ENCODE peak calls at places on chromosomes 12 and 14, in five cellular contexts. O is stomach, T is prostate gland, N is HL-60, I is HCT116. L is an unnamed sample.

GRCh38 chr12:98894412-98895085 is 249.5 kb downstream of the APAF1 start:
- DNase-seq in I (no peak), O (no peak), T (no peak), N (no peak), L (no peak)

GRCh38 chr12:78863482-78864427 is 819 bp upstream of the SYT1 start:
- DNase-seq in T (peak), O (no peak), I (no peak), N (no peak), L (peak)

GRCh38 chr14:92513204-92513965 is at the start of gene RIN3:
- DNase-seq in N (no peak), T (no peak), O (no peak), I (no peak), L (peak)

GRCh38 chr12:132275110-132275531 is 54.3 kb downstream of the GALNT9 start:
- DNase-seq in O (peak), I (peak), N (no peak), T (peak), L (peak)

GRCh38 chr12:79409562-79409961 is 281.2 kb downstream of the PAWR start:
- DNase-seq in O (no peak), N (no peak), I (no peak), T (no peak), L (peak)

GRCh38 chr12:42213954-42214426 is 24.1 kb downstream of the YAF2 start:
- DNase-seq in N (no peak), I (no peak), T (peak), O (peak), L (peak)

GRCh38 chr14:28298156-28298555 is 468.4 kb upstream of the FOXG1 start:
- DNase-seq in N (no peak), I (no peak), T (no peak), O (no peak), L (no peak)

GRCh38 chr14:23916038-23916437 is 37.5 kb upstream of the DHRS4 start:
- DNase-seq in N (no peak), I (no peak), O (no peak), T (no peak), L (no peak)

GRCh38 chr12:124520258-124520657 is 47.2 kb downstream of the NCOR2 start:
- DNase-seq in N (no peak), O (peak), T (peak), I (no peak), L (peak)

GRCh38 chr14:55454264-55455151 is 14.1 kb upstream of the TBPL2 start:
- DNase-seq in I (peak), O (peak), N (no peak), T (no peak), L (peak)

GRCh38 chr14:74504412-74504811 is 10.8 kb downstream of the ISCA2 start:
- DNase-seq in N (no peak), T (no peak), O (peak), I (no peak), L (no peak)

GRCh38 chr12:68042212-68042699 is 53.0 kb downstream of the IFNG-AS1 start:
- DNase-seq in I (no peak), N (no peak), T (no peak), O (no peak), L (no peak)

GRCh38 chr12:26193539-26193938 is 1.8 kb upstream of the SSPN start:
- DNase-seq in T (no peak), O (no peak), N (no peak), I (no peak), L (no peak)

GRCh38 chr12:2165021-2165420 is 112.2 kb downstream of the CACNA1C start:
- DNase-seq in I (no peak), T (no peak), N (no peak), O (no peak), L (no peak)

GRCh38 chr12:48924617-48925217 is 575 bp downstream of the FKBP11 start:
- DNase-seq in N (no peak), I (no peak), O (peak), T (peak), L (peak)

GRCh38 chr12:47744005-47744651 is 14.6 kb downstream of the RAPGEF3 start:
- DNase-seq in T (peak), N (no peak), I (peak), O (peak), L (no peak)

GRCh38 chr14:100146548-100147091 is 12.8 kb downstream of the DEGS2 start:
- DNase-seq in N (no peak), I (no peak), T (no peak), O (no peak), L (no peak)

GRCh38 chr12:116924558-116925453 is 14.1 kb downstream of the FBXW8 start:
- DNase-seq in O (no peak), I (peak), T (no peak), N (no peak), L (peak)

GRCh38 chr12:64390275-64390851 is at the start of gene C12orf56:
- DNase-seq in O (no peak), I (no peak), N (no peak), T (no peak), L (peak)

GRCh38 chr12:27552886-27553560 is 29.0 kb downstream of the PPFIBP1 start:
- DNase-seq in I (no peak), N (no peak), O (no peak), T (no peak), L (no peak)

GRCh38 chr14:35140718-35141581 is 18.6 kb downstream of the PRORP start:
- DNase-seq in I (no peak), O (no peak), N (no peak), T (no peak), L (peak)

GRCh38 chr12:57227315-57228115 is 2.0 kb upstream of the SHMT2 start:
- DNase-seq in O (no peak), I (no peak), T (no peak), N (no peak), L (no peak)

GRCh38 chr14:80003138-80003537 is 208.2 kb downstream of the DIO2 start:
- DNase-seq in T (peak), N (no peak), O (no peak), I (no peak), L (no peak)

GRCh38 chr14:99229654-99230215 is 42.3 kb downstream of the BCL11B start:
- DNase-seq in T (no peak), N (no peak), I (no peak), O (no peak), L (no peak)

GRCh38 chr12:105803292-105803691 is 335.5 kb downstream of the NUAK1 start:
- DNase-seq in I (no peak), N (no peak), O (no peak), T (no peak), L (no peak)

GRCh38 chr14:24409217-24409616 is 10.4 kb downstream of the NYNRIN start:
- DNase-seq in I (no peak), T (no peak), O (peak), N (no peak), L (no peak)

GRCh38 chr12:116556964-116557706 is 2.0 kb upstream of the MAP1LC3B2 start:
- DNase-seq in I (no peak), T (no peak), N (no peak), O (no peak), L (no peak)

GRCh38 chr12:12156835-12157234 is 86.1 kb downstream of the BCL2L14 start:
- DNase-seq in O (no peak), I (no peak), T (no peak), N (no peak), L (no peak)

GRCh38 chr12:79275631-79276030 is 411.1 kb downstream of the SYT1 start:
- DNase-seq in I (no peak), N (no peak), O (no peak), T (no peak), L (no peak)

DNA sequence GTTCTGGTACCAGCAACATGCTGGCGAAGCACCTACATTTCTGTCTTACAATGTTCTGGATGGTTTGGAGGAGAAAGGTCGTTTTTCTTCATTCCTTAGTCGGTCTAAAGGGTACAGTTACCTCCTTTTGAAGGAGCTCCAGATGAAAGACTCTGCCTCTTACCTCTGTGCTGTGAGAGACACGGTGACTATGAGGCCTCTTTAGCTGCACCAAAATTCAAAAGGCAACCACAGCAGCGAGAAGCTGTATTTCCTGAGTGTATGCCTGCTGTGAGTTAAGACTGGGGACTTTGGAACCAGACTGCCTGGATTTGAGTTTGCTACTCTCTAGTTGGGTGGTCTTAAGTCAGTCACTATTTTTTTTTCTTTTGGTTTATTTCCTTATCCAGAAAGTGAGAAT is 8.7 kb upstream of the OR10G2 start:
- DNase-seq in T (no peak), O (no peak), I (no peak), N (no peak), L (no peak)
- TF ChIP-seq POLR2AphosphoS5 in T (no peak), O (no peak), I (no peak), N (no peak), L (no peak)

DNA sequence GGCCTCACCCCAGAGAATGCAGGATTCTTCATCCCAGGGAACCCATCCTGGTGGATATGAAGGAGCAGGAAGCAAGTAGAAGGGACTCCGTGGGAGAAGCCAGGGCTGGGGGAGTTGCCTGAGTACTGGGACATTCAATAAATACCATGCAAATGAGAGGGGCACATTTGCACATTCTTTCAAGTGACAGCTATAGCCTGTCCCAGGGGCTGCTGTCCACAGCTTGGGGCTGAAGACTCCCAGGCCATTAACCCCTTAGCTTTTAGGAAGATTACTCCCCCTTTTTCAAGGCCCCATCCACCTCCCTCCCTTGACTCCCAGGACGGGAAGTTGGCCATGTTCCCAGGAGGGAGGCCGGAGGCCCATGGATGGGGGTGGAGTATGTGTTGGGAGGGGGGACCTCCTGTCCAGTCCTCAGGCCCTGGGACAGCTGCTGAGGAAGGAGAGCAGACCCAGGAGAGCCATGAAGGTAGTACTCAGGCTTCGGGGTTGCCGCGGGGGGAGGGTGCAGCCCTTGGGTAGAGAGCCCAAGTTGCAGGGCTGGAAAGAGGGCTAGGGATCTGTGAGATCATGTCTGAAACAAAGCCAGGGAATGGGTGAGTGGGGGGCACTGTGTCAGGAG is 974 bp upstream of the TNS2 start:
- DNase-seq in I (no peak), N (no peak), O (peak), T (no peak), L (peak)
- H3K4me3 ChIP-seq in I (peak), N (no peak), O (peak), T (peak), L (no peak)

GRCh38 chr14:60722836-60723217 is 1.3 kb downstream of the SIX4 start:
- DNase-seq in N (no peak), O (no peak), I (no peak), T (peak), L (peak)
- TF ChIP-seq POLR2AphosphoS5 in N (no peak), O (no peak), I (no peak), T (no peak), L (peak)

DNA sequence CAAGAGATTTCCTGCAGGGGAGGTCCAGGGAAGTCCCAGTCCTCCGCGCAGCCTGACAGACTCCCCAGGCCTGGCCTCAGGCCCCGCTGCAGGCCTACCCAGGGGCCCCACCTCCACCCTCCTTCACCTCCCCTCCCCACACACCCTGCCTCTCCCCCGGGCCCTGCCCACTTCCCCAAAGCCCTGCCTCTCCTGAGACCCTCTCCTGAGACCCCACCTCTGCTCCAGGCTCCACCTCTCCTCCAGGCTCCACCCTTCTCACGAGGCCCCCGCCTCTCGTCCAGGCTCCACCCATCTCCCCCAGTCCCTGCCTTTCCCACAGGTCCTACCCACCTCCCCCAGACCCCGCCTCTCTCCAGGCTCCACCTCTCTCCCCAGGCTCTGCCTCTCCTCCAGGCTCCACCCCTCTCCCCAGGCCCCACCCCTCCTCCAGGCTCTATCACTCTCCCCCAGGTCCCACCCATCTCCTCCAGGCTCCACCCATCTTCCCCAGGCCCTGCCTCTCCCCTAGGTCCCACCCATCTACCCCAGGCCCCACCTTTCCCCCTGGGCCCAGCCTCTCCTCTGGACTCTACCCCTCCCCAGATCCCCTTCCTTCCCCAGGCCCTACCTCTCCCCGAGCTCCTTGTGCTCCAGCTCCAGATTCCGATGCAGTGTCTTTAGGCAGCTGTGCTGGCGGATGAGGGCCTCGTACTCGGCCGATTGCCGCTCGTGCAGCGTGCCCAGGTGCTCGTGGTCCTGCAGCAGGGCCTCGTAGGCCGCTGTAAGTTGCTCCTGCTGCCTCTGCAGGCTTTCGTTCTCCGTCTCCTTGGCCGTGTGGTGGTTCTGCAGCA is 58.8 kb upstream of the GPR68 start:
- DNase-seq in N (peak), I (peak), O (no peak), T (no peak), L (peak)
- H3K4me3 ChIP-seq in N (no peak), I (no peak), O (no peak), T (no peak), L (no peak)

GRCh38 chr14:105092124-105092911 is 27.1 kb upstream of the GPR132 start:
- DNase-seq in N (no peak), I (no peak), O (peak), T (no peak), L (no peak)
- TF ChIP-seq POLR2AphosphoS5 in N (no peak), I (no peak), O (no peak), T (no peak), L (no peak)

GRCh38 chr14:95359974-95360826 is 40.5 kb upstream of the CLMN start:
- DNase-seq in O (peak), I (no peak), T (no peak), N (no peak), L (no peak)
- H3K4me3 ChIP-seq in O (no peak), I (no peak), T (no peak), N (no peak), L (no peak)

DNA sequence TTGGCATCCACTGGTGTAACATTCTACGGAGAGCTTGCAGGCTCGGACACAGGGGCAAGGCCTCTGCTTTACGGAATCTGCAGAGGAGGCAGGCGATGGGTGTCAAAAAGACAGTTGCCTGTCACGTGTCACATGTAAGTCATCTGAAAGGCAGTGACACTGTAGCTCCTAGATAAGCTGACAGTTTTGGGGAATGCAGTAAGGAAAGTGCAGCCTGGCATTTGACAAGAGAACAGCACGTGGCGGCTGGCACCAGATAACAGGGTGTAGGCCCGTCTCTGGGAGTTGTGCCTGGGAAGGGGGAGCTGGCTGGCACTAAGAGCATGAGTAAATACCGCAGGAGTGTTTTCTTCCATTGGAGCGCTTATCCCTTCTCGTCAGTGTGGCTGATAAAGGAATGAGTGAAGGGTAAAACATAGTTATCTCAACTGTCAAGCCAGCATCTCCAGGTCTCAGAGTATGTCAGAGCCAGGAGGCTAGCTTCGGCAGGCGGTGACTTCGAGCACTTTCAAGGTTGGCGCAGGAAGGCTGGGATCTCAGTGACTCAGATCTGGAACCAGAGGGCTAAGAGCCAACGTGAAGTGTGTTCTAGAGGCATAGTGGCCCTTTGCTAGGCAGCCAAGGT is 26.1 kb downstream of the ADCK1 start:
- DNase-seq in N (no peak), O (peak), I (no peak), T (no peak), L (no peak)
- TF ChIP-seq POLR2AphosphoS5 in N (no peak), O (no peak), I (no peak), T (no peak), L (no peak)